ENCODE peak calls at places on chromosomes 6 and 20, in four cellular contexts. L is right lobe of liver, W is upper lobe of left lung, J is H1. U is an unnamed sample.

GRCh38 chr6:25253371-25253770 is 25.8 kb upstream of the CARMIL1 start:
- DNase-seq in L (no peak), W (no peak), J (no peak), U (no peak)

GRCh38 chr6:42556462-42556861 is 7.4 kb upstream of the UBR2 start:
- DNase-seq in J (no peak), L (no peak), W (no peak), U (no peak)

GRCh38 chr20:5933802-5934436 is 16.4 kb downstream of the TRMT6 start:
- DNase-seq in J (no peak), W (no peak), L (no peak), U (no peak)

GRCh38 chr6:14412026-14412425 is 294.5 kb downstream of the CD83 start:
- DNase-seq in W (no peak), J (no peak), L (no peak), U (no peak)

GRCh38 chr6:83221886-83222479 is 28.8 kb downstream of the RWDD2A start:
- DNase-seq in J (no peak), W (no peak), L (no peak), U (no peak)

GRCh38 chr20:15675151-15675550 is 898.1 kb downstream of the KIF16B start:
- DNase-seq in L (no peak), W (no peak), J (no peak), U (no peak)

GRCh38 chr6:158488065-158488464 is 71.8 kb upstream of the TMEM181 start:
- DNase-seq in L (no peak), J (no peak), W (no peak), U (no peak)

GRCh38 chr20:25253606-25254275 is 5.9 kb downstream of the PYGB start:
- DNase-seq in L (no peak), J (no peak), W (no peak), U (no peak)

GRCh38 chr20:57475388-57476072 is 49.4 kb downstream of the CTCFL start:
- DNase-seq in J (no peak), W (no peak), L (peak; percentile 18), U (no peak)

GRCh38 chr6:78746457-78746856 is 120.9 kb upstream of the IRAK1BP1 start:
- DNase-seq in W (no peak), J (no peak), L (no peak), U (no peak)

GRCh38 chr6:165233089-165233488 is 76.3 kb downstream of the C6orf118 start:
- DNase-seq in W (no peak), J (no peak), L (no peak), U (no peak)

GRCh38 chr6:137415127-137415833 is 78.9 kb downstream of the OLIG3 start:
- DNase-seq in L (peak; percentile 76), J (no peak), W (peak; percentile 8), U (peak; percentile 68)

GRCh38 chr6:136563386-136564152 is 13.3 kb upstream of the MAP7 start:
- DNase-seq in J (no peak), L (no peak), W (no peak), U (no peak)

GRCh38 chr6:89335164-89335563 is 17.4 kb downstream of the UBE2J1 start:
- DNase-seq in W (no peak), L (no peak), J (no peak), U (no peak)

GRCh38 chr6:63661769-63662168 is 26.2 kb downstream of the PHF3 start:
- DNase-seq in J (no peak), W (no peak), L (no peak), U (no peak)

GRCh38 chr6:15663057-15663638 is 320 bp upstream of the DTNBP1 start:
- DNase-seq in L (no peak), J (no peak), W (no peak), U (no peak)

GRCh38 chr6:167227984-167228383 is 63.1 kb upstream of the UNC93A start:
- DNase-seq in W (no peak), J (peak; percentile 70), L (no peak), U (no peak)

GRCh38 chr20:37894454-37894853 is 8.5 kb upstream of the VSTM2L start:
- DNase-seq in W (no peak), J (no peak), L (no peak), U (no peak)

GRCh38 chr6:15234068-15234758 is 11.7 kb upstream of the JARID2 start:
- DNase-seq in L (no peak), W (no peak), J (no peak), U (no peak)

GRCh38 chr6:32969685-32970412 is 1.5 kb downstream of the BRD2 start:
- DNase-seq in W (peak; percentile 77), J (no peak), L (peak; percentile 87), U (peak; percentile 65)

GRCh38 chr6:35318200-35318844 is 20.7 kb downstream of the DEF6 start:
- DNase-seq in W (peak; percentile 96), J (peak; percentile 87), L (peak; percentile 95), U (peak; percentile 89)

GRCh38 chr6:31734703-31735500 is 1.4 kb downstream of the CLIC1 start:
- DNase-seq in W (no peak), L (peak; percentile 59), J (peak; percentile 56), U (no peak)

GRCh38 chr20:8305449-8305978 is 173.4 kb downstream of the PLCB1 start:
- DNase-seq in J (peak; percentile 72), L (peak; percentile 63), W (no peak), U (peak; percentile 42)

GRCh38 chr6:120282005-120282404 is 932.4 kb upstream of the MAN1A1 start:
- DNase-seq in L (no peak), W (no peak), J (no peak), U (no peak)

GRCh38 chr6:10531513-10531912 is 10.4 kb downstream of the GCNT2 start:
- DNase-seq in J (no peak), W (no peak), L (no peak), U (no peak)
- H3K27ac ChIP-seq in J (no peak overlapping the region), W (no peak overlapping the region), L (no peak overlapping the region), U (no peak overlapping the region)

DNA sequence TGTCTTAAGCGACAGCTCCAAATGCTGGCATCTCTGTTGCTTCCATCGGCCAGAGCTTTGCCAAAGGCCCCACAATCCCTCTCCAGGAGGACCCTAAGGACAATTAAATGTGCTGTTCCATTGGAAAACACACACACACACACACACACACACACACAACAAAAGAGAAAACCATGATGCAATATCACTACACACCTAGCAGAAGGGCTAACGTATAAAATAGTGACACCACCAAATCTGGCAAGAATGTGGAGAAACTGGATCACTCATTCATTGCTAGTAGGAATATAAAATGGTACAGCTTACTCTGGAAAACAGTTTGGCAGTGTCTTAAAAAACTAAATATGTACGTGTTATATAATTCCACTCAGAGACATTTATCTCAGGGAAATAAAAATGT is 13.0 kb upstream of the TMEM14A start:
- DNase-seq in W (no peak), J (no peak), L (no peak), U (no peak)
- TF ChIP-seq CTCF in W (no peak), J (no peak), L (no peak), U (no peak)

DNA sequence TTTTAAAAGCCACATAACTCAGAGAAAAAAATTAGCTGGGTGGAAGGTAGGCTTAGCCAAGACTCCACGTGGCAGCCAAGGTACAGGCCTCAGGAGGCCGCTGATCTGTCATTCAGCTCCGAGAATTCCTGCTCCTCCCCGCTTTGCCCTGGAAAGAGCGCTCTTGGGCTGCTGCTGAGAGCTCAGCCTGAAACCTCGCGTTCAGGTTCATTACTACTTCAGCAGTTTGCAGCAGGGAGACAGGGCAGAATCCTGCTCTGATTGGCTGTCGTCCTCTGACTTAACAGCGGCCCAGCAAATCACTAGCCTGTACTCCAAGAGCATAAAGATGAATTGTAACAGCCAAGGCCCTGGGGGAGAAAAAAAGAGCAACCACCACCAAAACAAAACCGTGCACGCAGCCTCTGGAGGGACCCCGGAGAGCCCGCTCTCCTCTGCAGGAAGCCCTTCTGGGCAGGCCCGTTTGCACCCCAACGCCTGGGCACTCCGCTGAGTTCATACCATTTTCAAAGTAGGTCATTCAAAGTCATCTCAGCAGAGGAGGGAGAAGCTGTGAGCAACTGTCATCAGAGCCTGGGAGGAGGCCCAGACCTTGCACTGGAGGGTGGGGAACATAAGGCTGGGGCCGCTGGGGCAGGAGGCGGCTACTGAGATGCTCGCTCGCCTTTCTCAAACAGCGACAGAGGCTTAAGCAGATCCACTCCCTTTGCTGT is 42.2 kb upstream of the ATXN1 start:
- DNase-seq in J (peak; percentile 74), W (peak; percentile 34), L (no peak), U (peak; percentile 93)
- H3K4me3 ChIP-seq in J (peak overlapping the region; percentile 30), W (peak overlapping the region; percentile 9), L (no peak overlapping the region), U (peak overlapping the region; percentile 63)

DNA sequence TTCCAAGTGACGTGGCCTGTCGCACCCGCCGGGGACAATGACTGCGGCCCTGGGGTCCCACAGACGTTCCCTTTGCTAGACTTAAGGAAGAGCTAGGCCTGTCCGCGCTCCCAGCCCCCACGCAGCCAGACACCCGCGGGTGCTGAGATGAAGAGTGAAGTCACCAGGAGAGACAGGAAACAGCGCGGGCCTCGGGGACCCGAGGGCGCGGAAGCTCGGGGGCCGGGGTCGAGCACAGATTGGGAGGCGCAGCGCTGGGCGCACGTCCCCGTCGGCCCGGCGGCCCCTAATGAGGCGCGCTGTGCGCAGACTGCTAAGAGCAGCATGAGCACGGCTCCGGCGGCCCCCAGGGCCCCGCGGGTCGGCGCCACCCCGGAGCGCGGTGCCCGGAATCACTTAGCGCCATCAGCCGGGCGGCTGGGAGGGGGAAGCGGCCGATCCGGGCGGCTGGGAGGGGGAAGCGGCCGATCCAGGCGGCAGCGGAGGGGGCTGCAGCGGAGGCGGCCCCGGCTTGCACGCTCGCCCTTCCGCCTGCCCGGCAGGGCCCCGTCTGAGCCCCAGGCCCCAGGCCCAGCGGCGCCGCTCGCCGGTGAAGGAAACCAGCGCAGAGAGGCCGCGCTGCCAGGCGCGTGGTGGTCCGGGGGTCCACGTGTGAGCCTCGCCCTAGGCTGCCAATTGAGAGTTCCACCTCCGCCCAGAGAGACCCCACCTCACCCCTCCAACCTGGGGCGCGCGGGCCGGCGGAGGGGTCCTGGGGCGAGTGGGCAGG is 8.3 kb upstream of the AVP start:
- DNase-seq in J (no peak), L (no peak), W (peak; percentile 76), U (no peak)
- H3K27ac ChIP-seq in J (no peak overlapping the region), L (no peak overlapping the region), W (no peak overlapping the region), U (no peak overlapping the region)